ENCODE peak calls at places on chromosomes 12 and 14, in seven cellular contexts. G, W, J, U, N, Q and F are unnamed samples.

GRCh38 chr14:104187121-104187889 is 48.9 kb downstream of the KIF26A start:
- DNase-seq in G (no peak), U (no peak), W (no peak), Q (no peak), N (no peak), J (no peak), F (no peak)

GRCh38 chr14:61347771-61348443 is 26.5 kb downstream of the PRKCH start:
- DNase-seq in N (no peak), W (no peak), J (no peak), G (no peak), Q (no peak), U (no peak), F (no peak)

GRCh38 chr12:58639323-58639934 is 280.9 kb downstream of the LRIG3 start:
- DNase-seq in N (no peak), U (no peak), W (no peak), J (no peak), Q (no peak), G (no peak), F (no peak)

GRCh38 chr14:103008768-103009342 is 48.5 kb downstream of the CDC42BPB start:
- DNase-seq in J (no peak), W (no peak), G (no peak), U (no peak), N (no peak), Q (no peak), F (no peak)

GRCh38 chr12:124609041-124609984 is 41.9 kb upstream of the NCOR2 start:
- DNase-seq in J (peak; percentile 88), U (peak; percentile 81), Q (peak; percentile 52), W (peak; percentile 64), G (peak; percentile 43), N (no peak), F (no peak)

GRCh38 chr14:96484391-96484790 is 17.8 kb upstream of the PAPOLA start:
- DNase-seq in G (no peak), Q (no peak), J (no peak), N (no peak), W (no peak), U (no peak), F (no peak)

GRCh38 chr14:100657780-100658513 is 68.7 kb upstream of the DLK1 start:
- DNase-seq in G (no peak), Q (no peak), W (no peak), N (no peak), U (no peak), J (no peak), F (no peak)

GRCh38 chr14:87679094-87679493 is 313.9 kb downstream of the GALC start:
- DNase-seq in U (no peak), Q (no peak), N (no peak), G (no peak), J (no peak), W (no peak), F (no peak)

GRCh38 chr12:96414637-96415036 is 14.4 kb upstream of the CDK17 start:
- DNase-seq in U (no peak), J (no peak), W (no peak), G (no peak), N (no peak), Q (no peak), F (no peak)

GRCh38 chr12:48366131-48366530 is 15.4 kb upstream of the ZNF641 start:
- DNase-seq in N (no peak), W (no peak), J (no peak), Q (no peak), U (no peak), G (no peak), F (no peak)

GRCh38 chr12:23954332-23954731 is 4.9 kb upstream of the SOX5 start:
- DNase-seq in Q (no peak), U (no peak), G (no peak), J (no peak), W (no peak), N (no peak), F (no peak)

GRCh38 chr12:131120831-131121271 is 167.1 kb downstream of the ADGRD1 start:
- DNase-seq in Q (no peak), W (no peak), N (no peak), J (no peak), U (no peak), G (peak; percentile 12), F (no peak)

GRCh38 chr12:59403259-59403932 is 192.4 kb upstream of the SLC16A7 start:
- DNase-seq in G (peak; percentile 25), N (no peak), Q (no peak), U (peak; percentile 44), J (no peak), W (peak; percentile 55), F (peak; percentile 42)

GRCh38 chr12:104604070-104604994 is 147.6 kb downstream of the CHST11 start:
- DNase-seq in W (peak; percentile 89), U (no peak), N (no peak), Q (peak; percentile 86), G (no peak), J (peak; percentile 82), F (peak; percentile 54)

GRCh38 chr12:93440043-93440835 is 1.5 kb downstream of the UBE2N start:
- DNase-seq in N (no peak), U (no peak), Q (no peak), G (no peak), J (no peak), W (no peak), F (no peak)

GRCh38 chr12:48758737-48759136 is 30.2 kb downstream of the ADCY6 start:
- DNase-seq in W (no peak), N (no peak), G (no peak), Q (no peak), U (no peak), J (no peak), F (no peak)

GRCh38 chr12:50119387-50119786 is 7.4 kb downstream of the COX14 start:
- DNase-seq in U (no peak), Q (no peak), N (no peak), G (no peak), W (no peak), J (no peak), F (no peak)

GRCh38 chr12:121592323-121592722 is 11.5 kb upstream of the KDM2B start:
- DNase-seq in W (no peak), U (no peak), G (no peak), J (no peak), N (no peak), Q (no peak), F (no peak)

GRCh38 chr14:71143391-71144290 is 236.4 kb downstream of the PCNX1 start:
- DNase-seq in N (no peak), W (no peak), U (peak; percentile 85), J (peak; percentile 15), G (no peak), Q (no peak), F (no peak)

GRCh38 chr12:54378791-54379400 is 5.6 kb downstream of the ZNF385A start:
- DNase-seq in N (peak; percentile 89), U (peak; percentile 29), Q (no peak), W (no peak), J (peak; percentile 86), G (peak; percentile 80), F (peak; percentile 79)

GRCh38 chr14:89232366-89233070 is 184.5 kb downstream of the FOXN3 start:
- DNase-seq in N (no peak), U (peak; percentile 89), G (no peak), J (no peak), W (no peak), Q (no peak), F (no peak)
- TF ChIP-seq SP1 in N (no peak), U (no peak), G (no peak), J (no peak), W (no peak), Q (no peak), F (no peak)

DNA sequence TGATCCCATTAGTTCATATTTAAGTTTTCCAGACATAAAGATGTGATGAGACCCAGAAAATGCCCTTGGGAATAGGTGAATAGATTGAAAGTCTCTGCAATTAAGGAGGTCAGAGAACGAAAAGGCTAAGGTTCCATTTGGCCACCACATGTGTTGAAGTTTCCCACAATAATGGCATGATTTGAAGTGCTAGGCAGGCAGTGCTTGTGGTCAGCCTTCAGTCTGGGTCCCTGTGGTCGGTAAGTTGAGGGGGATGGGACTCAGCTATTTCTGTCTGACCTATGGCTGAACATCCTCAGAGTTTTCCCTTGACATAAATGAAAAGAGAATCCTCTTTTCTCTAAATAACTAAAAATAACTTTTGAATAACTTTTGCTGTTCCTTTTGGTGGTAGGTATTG is 92.4 kb downstream of the PELI2 start:
- DNase-seq in N (no peak), G (no peak), J (no peak), U (no peak), Q (no peak), W (no peak), F (no peak)
- TF ChIP-seq SP1 in N (no peak), G (no peak), J (no peak), U (no peak), Q (no peak), W (no peak), F (no peak)

DNA sequence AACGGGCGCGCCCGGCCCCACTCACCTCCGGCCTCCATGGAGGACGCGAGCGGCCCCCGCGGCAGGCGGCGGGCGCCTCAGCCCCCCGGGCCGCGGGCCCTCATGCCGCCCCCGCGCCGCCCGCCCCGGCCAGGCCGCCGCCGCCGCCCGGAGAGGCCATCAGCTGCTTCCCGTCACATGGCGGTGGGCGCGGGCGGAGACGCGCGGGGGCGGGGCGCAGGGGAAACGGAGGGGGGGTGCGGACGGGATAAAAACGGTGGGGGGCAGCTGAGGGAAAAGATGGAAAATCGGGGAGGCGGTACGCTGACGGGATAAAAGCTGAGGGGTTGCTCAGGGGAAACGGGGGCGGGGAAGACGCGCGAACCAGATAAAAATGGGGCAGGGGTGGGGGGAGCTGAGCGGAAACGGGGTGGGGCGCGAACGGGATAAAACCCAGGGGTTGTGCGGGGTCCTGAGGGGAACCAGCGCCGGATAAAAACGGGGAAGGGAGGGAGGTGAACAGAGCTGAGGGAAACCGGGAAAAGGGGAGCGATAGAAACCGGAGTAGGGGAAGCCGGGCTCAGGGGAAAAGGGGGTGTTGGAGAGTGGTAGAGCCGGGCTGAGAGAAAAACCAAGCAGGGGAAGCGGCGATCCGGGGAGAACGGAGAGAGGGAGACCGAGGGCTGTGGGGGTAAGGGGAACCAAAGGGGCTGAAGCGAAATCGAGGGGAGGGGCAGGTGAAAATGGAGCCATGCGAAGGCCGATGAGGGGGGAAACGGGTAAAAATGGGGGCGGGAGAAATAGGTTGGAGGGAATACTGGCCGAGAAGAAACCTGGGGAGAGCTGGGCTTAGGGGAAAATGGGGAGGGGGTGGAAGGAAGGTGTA is at the start of gene WSB2:
- DNase-seq in J (peak; percentile 92), G (peak; percentile 64), U (no peak), W (no peak), Q (no peak), N (peak; percentile 70), F (peak; percentile 18)
- TF ChIP-seq SP1 in J (no peak), G (no peak), U (no peak), W (no peak), Q (no peak), N (peak; percentile 47), F (no peak)

GRCh38 chr14:29810064-29810463 is 117.6 kb downstream of the PRKD1 start:
- DNase-seq in J (no peak), G (no peak), U (no peak), W (no peak), N (no peak), Q (no peak), F (no peak)

GRCh38 chr14:29817767-29818166 is 109.9 kb downstream of the PRKD1 start:
- DNase-seq in G (no peak), U (no peak), W (no peak), N (no peak), J (no peak), Q (no peak), F (no peak)

GRCh38 chr14:29810657-29811056 is 117.0 kb downstream of the PRKD1 start:
- DNase-seq in J (no peak), N (no peak), U (no peak), Q (no peak), W (no peak), G (no peak), F (no peak)

GRCh38 chr14:29814153-29815057 is 113.2 kb downstream of the PRKD1 start:
- DNase-seq in W (no peak), J (no peak), G (no peak), U (no peak), N (no peak), Q (no peak), F (no peak)
- TF ChIP-seq SP1 in W (no peak), J (no peak), G (no peak), U (no peak), N (no peak), Q (no peak), F (no peak)

GRCh38 chr14:91047174-91047753 is 13.2 kb downstream of the RPS6KA5 start:
- DNase-seq in W (no peak), G (no peak), Q (no peak), N (no peak), J (no peak), U (no peak), F (no peak)
- TF ChIP-seq SP1 in W (no peak), G (no peak), Q (no peak), N (no peak), J (no peak), U (no peak), F (no peak)